ENCODE peak calls at places on chromosomes 11 and 22, in nine cellular contexts. U is heart left ventricle; J is esophagus muscularis mucosa; W is CD8-positive, alpha-beta T cell; L is cardiac muscle cell; F is body of pancreas; V is hepatocyte; R is PC-3; B is thoracic aorta. I is an unnamed sample.

GRCh38 chr11:62516736-62517371 is 29.8 kb downstream of the AHNAK start:
- DNase-seq in U (no peak), J (no peak), W (no peak), L (no peak), F (no peak), V (no peak), R (no peak), B (no peak), I (no peak)

GRCh38 chr11:122046846-122047245 is 69.2 kb downstream of the BLID start:
- DNase-seq in U (no peak), J (no peak), W (no peak), L (no peak), F (no peak), V (no peak), R (peak), B (no peak), I (no peak)

GRCh38 chr11:124717786-124718634 is 21.7 kb upstream of the NRGN start:
- DNase-seq in U (peak), J (no peak), W (peak), L (peak), F (no peak), V (peak), R (peak), B (no peak), I (no peak)

GRCh38 chr11:70027451-70027850 is 50.7 kb upstream of the ANO1 start:
- DNase-seq in U (no peak), J (no peak), W (no peak), L (no peak), F (no peak), V (no peak), R (no peak), B (no peak), I (no peak)

GRCh38 chr11:74024630-74025029 is 15.7 kb upstream of the UCP3 start:
- DNase-seq in U (no peak), J (peak), W (no peak), L (no peak), F (peak), V (peak), R (peak), B (peak), I (no peak)

GRCh38 chr11:119433369-119433749 is 10.4 kb upstream of the THY1 start:
- DNase-seq in U (no peak), J (no peak), W (no peak), L (no peak), F (no peak), V (no peak), R (peak), B (no peak), I (no peak)

GRCh38 chr11:119789766-119790407 is 60.9 kb upstream of the NECTIN1 start:
- DNase-seq in U (no peak), J (no peak), W (no peak), L (no peak), F (no peak), V (no peak), R (no peak), B (no peak), I (peak)

GRCh38 chr22:38016182-38017078 is 32.1 kb upstream of the SOX10 start:
- DNase-seq in U (no peak), J (no peak), W (no peak), L (no peak), F (peak), V (no peak), R (peak), B (no peak), I (peak)

GRCh38 chr11:45832835-45833446 is 14.3 kb upstream of the CRY2 start:
- DNase-seq in U (no peak), J (no peak), W (no peak), L (no peak), F (no peak), V (no peak), R (no peak), B (no peak), I (no peak)

GRCh38 chr22:39312410-39312809 is 7.0 kb downstream of the RPL3 start:
- DNase-seq in U (no peak), J (no peak), W (no peak), L (no peak), F (no peak), V (no peak), R (no peak), B (no peak), I (no peak)

GRCh38 chr11:17578296-17578695 is 31.2 kb downstream of the OTOG start:
- DNase-seq in U (no peak), J (no peak), W (no peak), L (no peak), F (no peak), V (no peak), R (no peak), B (no peak), I (no peak)

GRCh38 chr22:27718186-27719032 is 83.1 kb downstream of the MN1 start:
- DNase-seq in U (peak), J (peak), W (no peak), L (peak), F (peak), V (peak), R (peak), B (peak), I (no peak)

GRCh38 chr11:118046964-118047700 is 29.7 kb upstream of the TMPRSS4 start:
- DNase-seq in U (no peak), J (peak), W (no peak), L (no peak), F (no peak), V (no peak), R (no peak), B (no peak), I (no peak)

GRCh38 chr22:28029201-28029948 is 110.3 kb upstream of the PITPNB start:
- DNase-seq in U (peak), J (no peak), W (no peak), L (no peak), F (peak), V (no peak), R (peak), B (no peak), I (no peak)

GRCh38 chr11:113401718-113402117 is 14.1 kb downstream of the ANKK1 start:
- DNase-seq in U (peak), J (no peak), W (no peak), L (no peak), F (peak), V (peak), R (peak), B (no peak), I (no peak)

GRCh38 chr22:41217553-41218157 is 12.5 kb downstream of the L3MBTL2 start:
- DNase-seq in U (peak), J (peak), W (peak), L (no peak), F (peak), V (peak), R (no peak), B (no peak), I (peak)

GRCh38 chr11:31798057-31799035 is 12.8 kb downstream of the PAX6 start:
- DNase-seq in U (no peak), J (peak), W (no peak), L (no peak), F (no peak), V (no peak), R (no peak), B (no peak), I (no peak)

GRCh38 chr11:120528749-120529148 is 17.2 kb downstream of the GRIK4 start:
- DNase-seq in U (no peak), J (no peak), W (no peak), L (no peak), F (no peak), V (no peak), R (no peak), B (no peak), I (no peak)

GRCh38 chr22:26592368-26593015 is 2.6 kb upstream of the TPST2 start:
- DNase-seq in U (no peak), J (no peak), W (peak), L (no peak), F (peak), V (no peak), R (no peak), B (no peak), I (no peak)

GRCh38 chr11:59550368-59550841 is 39.1 kb downstream of the OR4D9 start:
- DNase-seq in U (peak), J (peak), W (peak), L (peak), F (peak), V (peak), R (peak), B (peak), I (peak)

GRCh38 chr11:59553323-59553722 is 42.0 kb downstream of the OR4D9 start:
- DNase-seq in U (no peak), J (no peak), W (no peak), L (no peak), F (no peak), V (no peak), R (no peak), B (no peak), I (no peak)

GRCh38 chr11:59551651-59552521 is 40.5 kb downstream of the OR4D9 start:
- DNase-seq in U (peak), J (no peak), W (no peak), L (peak), F (peak), V (peak), R (peak), B (no peak), I (peak)

GRCh38 chr11:59550842-59551650 is 39.7 kb downstream of the OR4D9 start:
- DNase-seq in U (peak), J (peak), W (peak), L (peak), F (peak), V (peak), R (peak), B (peak), I (peak)

GRCh38 chr11:59552844-59553243 is 41.5 kb downstream of the OR4D9 start:
- DNase-seq in U (no peak), J (no peak), W (no peak), L (no peak), F (no peak), V (no peak), R (no peak), B (no peak), I (no peak)
- H3K4me3 ChIP-seq in U (no peak), J (no peak), W (no peak), L (no peak), F (no peak), V (no peak), R (no peak), B (no peak), I (no peak)

DNA sequence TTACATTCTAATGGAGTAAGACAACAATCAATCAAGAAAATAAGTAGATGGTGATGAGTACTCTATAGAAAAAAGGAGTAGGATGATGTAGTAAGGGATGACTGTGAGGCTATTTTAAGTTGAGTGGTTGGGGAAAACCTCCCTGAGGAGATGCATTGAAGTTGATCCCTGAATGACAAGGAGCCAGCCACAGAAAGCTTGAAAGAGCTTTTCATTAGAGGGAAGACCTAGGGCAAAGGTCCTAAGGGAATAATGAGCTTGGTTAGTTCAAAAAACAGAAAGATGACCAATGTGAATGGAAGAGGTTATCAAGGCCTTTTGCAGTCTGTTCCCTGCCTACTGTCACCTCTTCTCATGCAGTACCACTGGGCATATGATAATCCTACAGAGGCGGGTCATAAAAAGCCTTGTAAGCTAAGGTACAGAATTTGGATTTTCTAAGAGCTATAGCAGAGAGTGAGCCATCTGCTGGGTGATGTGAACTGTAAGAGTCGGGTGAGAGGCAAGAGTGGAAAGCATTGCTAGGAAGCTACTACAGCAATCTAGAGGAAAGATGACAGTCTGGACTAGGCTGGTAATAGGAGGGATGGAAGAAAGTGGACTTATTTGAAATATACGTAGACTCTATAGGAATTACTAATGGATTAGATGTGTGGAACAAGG is 3.1 kb downstream of the PPP2R1B start:
- DNase-seq in U (no peak), J (no peak), W (no peak), L (no peak), F (no peak), V (no peak), R (peak), B (no peak), I (no peak)
- TF ChIP-seq CTCF in U (no peak), J (no peak), W (no peak), L (peak), F (no peak), V (no peak), R (peak), B (no peak), I (peak)

DNA sequence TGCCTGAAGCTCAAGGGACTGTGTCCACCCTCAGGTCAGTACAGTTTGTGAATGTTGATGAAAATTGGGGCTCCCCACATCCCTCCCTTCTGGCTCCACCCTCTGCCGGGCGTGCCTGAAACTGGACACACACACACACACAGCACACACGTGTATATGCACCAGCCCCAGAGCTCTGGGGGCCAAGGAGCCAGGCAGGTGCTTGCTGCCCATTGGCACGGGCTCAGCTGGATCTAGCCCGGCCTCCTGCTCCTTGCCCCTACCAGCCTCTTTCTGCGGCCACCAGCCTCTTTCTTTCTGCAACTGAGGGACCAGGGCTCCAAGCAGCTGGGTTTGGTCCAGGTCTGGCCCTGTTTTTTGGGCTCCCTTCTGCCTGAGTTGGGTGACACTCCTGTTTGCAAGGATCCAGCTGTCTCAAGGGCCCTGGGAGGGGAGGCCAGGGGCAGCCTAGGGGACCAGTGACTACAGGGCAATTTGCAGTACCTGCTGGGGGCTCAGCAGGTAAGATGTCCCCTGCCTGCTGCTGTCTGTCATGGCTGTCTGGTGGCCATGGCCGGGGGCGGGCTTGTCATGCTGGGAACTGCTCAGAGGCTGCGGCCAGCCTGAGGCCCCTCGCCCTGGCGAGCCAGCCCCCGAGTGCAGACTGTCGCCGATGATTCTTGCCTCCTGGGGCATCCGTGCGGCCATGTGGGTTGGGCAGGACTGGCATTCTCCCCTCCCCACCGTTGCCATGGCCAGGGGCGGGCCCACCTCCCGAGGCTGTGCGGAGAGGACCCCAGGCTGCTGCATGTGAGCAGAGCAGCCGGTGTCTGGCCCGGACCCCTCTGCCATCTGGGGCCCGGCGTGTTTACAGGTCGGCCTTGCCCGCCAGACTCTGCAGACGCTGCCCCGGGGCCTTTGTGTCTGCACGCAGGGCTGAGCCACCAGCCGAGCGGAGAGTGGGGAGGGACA is 51.5 kb upstream of the PPARA start:
- DNase-seq in U (no peak), J (no peak), W (no peak), L (no peak), F (no peak), V (no peak), R (no peak), B (no peak), I (no peak)
- H3K27ac ChIP-seq in U (no peak), J (peak), W (no peak), L (no peak), F (peak), V (no peak), R (no peak), B (peak), I (peak)

GRCh38 chr22:33625959-33626358 is 294.3 kb downstream of the LARGE1 start:
- DNase-seq in U (no peak), J (no peak), W (no peak), L (no peak), F (no peak), V (no peak), R (no peak), B (no peak), I (no peak)

DNA sequence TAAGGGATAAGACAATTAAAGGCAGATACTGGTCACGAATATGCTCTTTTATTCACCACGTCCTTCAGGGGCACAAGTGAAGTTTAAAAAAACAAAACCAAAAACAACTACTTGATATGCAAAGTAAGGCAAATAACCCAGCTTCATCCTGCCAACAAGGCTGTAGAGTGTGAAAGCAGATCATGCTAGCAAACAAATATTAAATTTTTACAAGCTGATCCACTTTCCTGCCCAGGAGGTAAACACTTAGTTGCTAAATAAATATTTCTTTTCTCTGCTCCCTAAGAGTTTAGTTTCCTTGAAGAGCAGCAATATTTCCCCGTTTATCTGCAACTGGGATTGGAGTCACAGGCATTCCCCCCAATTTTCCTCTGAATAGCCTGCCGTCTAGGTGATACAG is 300.2 kb downstream of the LARGE1 start:
- DNase-seq in U (no peak), J (no peak), W (no peak), L (no peak), F (no peak), V (no peak), R (no peak), B (no peak), I (no peak)
- H3K4me3 ChIP-seq in U (no peak), J (no peak), W (no peak), L (no peak), F (no peak), V (no peak), R (no peak), B (no peak), I (no peak)

DNA sequence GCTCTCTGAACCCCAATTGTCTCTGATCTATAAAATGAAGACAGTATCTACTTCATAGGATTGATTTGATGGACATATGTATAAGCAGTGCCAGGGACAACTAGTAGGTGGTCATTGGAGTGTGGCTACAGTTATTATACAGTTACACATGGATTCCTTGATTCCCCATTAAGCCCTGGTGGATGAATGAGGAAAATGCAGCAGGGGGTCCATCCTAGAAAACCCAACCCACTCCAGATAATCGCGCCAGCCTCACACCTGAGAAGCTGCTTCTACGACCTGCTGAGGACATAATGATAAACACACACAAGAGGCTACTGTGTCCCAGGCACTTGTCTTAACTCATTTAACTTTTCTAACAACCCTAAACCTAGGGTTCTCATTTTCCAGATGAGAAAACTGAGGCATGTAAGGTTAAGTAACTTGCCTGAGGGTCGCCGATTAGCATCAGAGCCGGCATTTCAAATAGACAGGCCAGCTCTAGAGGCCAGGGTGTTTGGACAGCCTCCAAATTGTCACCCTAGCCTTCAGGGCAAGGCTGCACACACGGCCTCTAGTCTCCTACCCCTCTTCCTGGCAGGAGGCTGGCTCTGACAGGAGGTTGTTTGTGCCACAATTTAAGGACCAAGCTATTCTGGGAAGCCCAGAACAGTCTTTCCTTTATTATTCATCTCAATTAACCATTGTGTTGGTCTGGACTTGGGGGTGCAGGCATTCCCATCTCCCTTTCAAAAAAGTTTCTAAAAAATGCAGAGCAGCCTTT is 3.8 kb upstream of the C11orf91 start:
- DNase-seq in U (no peak), J (no peak), W (no peak), L (no peak), F (no peak), V (no peak), R (no peak), B (no peak), I (no peak)
- TF ChIP-seq CTCF in U (no peak), J (no peak), W (no peak), L (no peak), F (no peak), V (no peak), R (peak), B (no peak), I (no peak)

GRCh38 chr22:29307658-29308147 is 1.3 kb downstream of the GAS2L1 start:
- DNase-seq in U (no peak), J (no peak), W (no peak), L (no peak), F (no peak), V (no peak), R (peak), B (no peak), I (no peak)
- H3K27ac ChIP-seq in U (peak), J (peak), W (no peak), L (no peak), F (peak), V (no peak), R (peak), B (peak), I (peak)